ENCODE peak calls at places on chromosome 22, in ten cellular contexts. C, H, V, Q, K, J, O, G, I and P are unnamed samples.

GRCh38 chr22:21657020-21657360 is 8.8 kb upstream of the PPIL2 start:
- DNase-seq in K (no peak), V (no peak), J (no peak), O (no peak), I (no peak), G (no peak), H (no peak), Q (no peak), C (no peak), P (no peak)

GRCh38 chr22:33886696-33887095 is 33.6 kb downstream of the LARGE1 start:
- DNase-seq in J (no peak), G (no peak), H (no peak), Q (no peak), C (no peak), I (no peak), O (no peak), K (no peak), V (no peak), P (no peak)

GRCh38 chr22:43018615-43019014 is 3.7 kb upstream of the PACSIN2 start:
- DNase-seq in Q (no peak), V (no peak), J (no peak), C (no peak), O (no peak), K (no peak), I (no peak), G (no peak), H (no peak), P (no peak)

GRCh38 chr22:45263790-45264269 is 20.9 kb upstream of the UPK3A start:
- DNase-seq in G (no peak), K (peak), I (peak), J (peak), V (no peak), H (no peak), C (peak), O (no peak), Q (peak), P (peak)

GRCh38 chr22:32761251-32761903 is 40.1 kb upstream of the TIMP3 start:
- DNase-seq in I (no peak), O (no peak), C (no peak), G (no peak), K (no peak), Q (no peak), V (no peak), J (no peak), H (no peak), P (no peak)

GRCh38 chr22:44191036-44191454 is 10.3 kb downstream of the PARVG start:
- DNase-seq in H (no peak), O (no peak), V (peak), Q (no peak), I (no peak), C (no peak), K (no peak), J (no peak), G (peak), P (no peak)

GRCh38 chr22:48259991-48260670 is 1497.7 kb downstream of the TBC1D22A start:
- DNase-seq in C (no peak), G (no peak), J (no peak), V (no peak), K (peak), I (no peak), H (no peak), O (no peak), Q (no peak), P (no peak)

GRCh38 chr22:42990131-42990838 is 24.7 kb downstream of the PACSIN2 start:
- DNase-seq in J (no peak), H (no peak), I (no peak), Q (no peak), O (no peak), V (no peak), G (no peak), K (peak), C (no peak), P (peak)

GRCh38 chr22:36252754-36253522 is at the start of gene APOL1:
- DNase-seq in Q (no peak), V (peak), O (peak), G (peak), J (no peak), H (no peak), C (no peak), I (no peak), K (peak), P (no peak)

GRCh38 chr22:30490399-30490798 is 15.1 kb downstream of the SEC14L4 start:
- DNase-seq in O (no peak), H (no peak), C (peak), J (no peak), G (no peak), I (no peak), K (no peak), Q (no peak), V (no peak), P (no peak)

GRCh38 chr22:40202225-40202944 is 24.7 kb downstream of the TNRC6B start:
- DNase-seq in O (no peak), C (no peak), V (no peak), Q (no peak), I (no peak), G (no peak), J (no peak), K (no peak), H (no peak), P (no peak)

GRCh38 chr22:37051629-37052385 is at the start of gene KCTD17:
- DNase-seq in K (peak), G (peak), C (peak), O (peak), Q (peak), H (peak), V (peak), I (peak), J (peak), P (peak)

GRCh38 chr22:35616043-35616442 is 1.1 kb downstream of the MB start:
- DNase-seq in I (no peak), C (no peak), O (no peak), K (no peak), Q (no peak), V (no peak), G (no peak), J (no peak), H (no peak), P (no peak)

GRCh38 chr22:31278643-31279326 is 13.5 kb downstream of the PIK3IP1 start:
- DNase-seq in O (peak), I (no peak), Q (no peak), K (no peak), H (no peak), G (no peak), V (no peak), C (no peak), J (no peak), P (no peak)

GRCh38 chr22:47618611-47619010 is 856.2 kb downstream of the TBC1D22A start:
- DNase-seq in K (no peak), C (no peak), J (no peak), I (no peak), O (no peak), V (no peak), Q (no peak), H (no peak), G (no peak), P (no peak)

GRCh38 chr22:20579273-20580120 is 72.1 kb downstream of the MED15 start:
- DNase-seq in H (no peak), O (no peak), V (no peak), G (no peak), I (no peak), J (no peak), C (no peak), K (no peak), Q (peak), P (no peak)

GRCh38 chr22:50270302-50271010 is at the start of gene MAPK11:
- DNase-seq in J (peak), O (peak), I (no peak), K (peak), H (peak), G (peak), V (peak), C (peak), Q (peak), P (peak)

GRCh38 chr22:20268289-20268349 is at the start of gene RTN4R:
- DNase-seq in V (no peak), O (no peak), Q (no peak), H (no peak), J (no peak), K (no peak), I (no peak), C (no peak), G (no peak), P (no peak)

GRCh38 chr22:22877523-22878210 is 9.9 kb upstream of the IGLL5 start:
- DNase-seq in H (peak), C (peak), O (peak), K (peak), Q (peak), G (peak), I (peak), V (peak), J (no peak), P (peak)

GRCh38 chr22:23125512-23126103 is 16.2 kb downstream of the RSPH14 start:
- DNase-seq in C (no peak), O (no peak), I (no peak), K (no peak), G (no peak), V (no peak), H (no peak), J (no peak), Q (no peak), P (no peak)

GRCh38 chr22:50537765-50538164 is 7.9 kb upstream of the KLHDC7B start:
- DNase-seq in O (no peak), K (no peak), H (no peak), C (no peak), G (no peak), I (no peak), V (no peak), Q (no peak), J (no peak), P (no peak)

GRCh38 chr22:19884954-19885751 is 30.5 kb upstream of the GNB1L start:
- DNase-seq in O (no peak), G (peak), K (peak), Q (no peak), C (peak), H (no peak), V (no peak), I (no peak), J (no peak), P (no peak)

GRCh38 chr22:32574397-32574796 is 99.8 kb downstream of the FBXO7 start:
- DNase-seq in O (no peak), Q (peak), G (no peak), H (no peak), C (no peak), K (no peak), I (no peak), J (no peak), V (peak), P (peak)

GRCh38 chr22:45788530-45788929 is 116.9 kb downstream of the ATXN10 start:
- DNase-seq in H (no peak), K (no peak), J (no peak), G (no peak), V (no peak), C (no peak), I (no peak), Q (no peak), O (no peak), P (no peak)

GRCh38 chr22:48578138-48579034 is 1249.3 kb downstream of the BRD1 start:
- DNase-seq in V (no peak), K (no peak), J (peak), C (no peak), Q (no peak), G (no peak), O (no peak), I (no peak), H (no peak), P (no peak)

GRCh38 chr22:27124336-27125023 is 467.1 kb downstream of the MIAT start:
- DNase-seq in K (no peak), C (no peak), J (no peak), H (no peak), O (no peak), Q (no peak), V (no peak), G (no peak), I (no peak), P (peak)

GRCh38 chr22:16964366-16964765 is 43.7 kb downstream of the GAB4 start:
- DNase-seq in I (no peak), Q (no peak), G (no peak), O (no peak), V (no peak), K (no peak), C (no peak), H (no peak), J (no peak), P (no peak)

GRCh38 chr22:38314992-38315800 is 2.0 kb downstream of the CSNK1E start:
- DNase-seq in K (no peak), I (no peak), C (no peak), O (peak), H (no peak), V (peak), Q (no peak), G (no peak), J (peak), P (no peak)

GRCh38 chr22:39135092-39135896 is 17.2 kb downstream of the CBX7 start:
- DNase-seq in J (no peak), H (peak), O (peak), Q (no peak), G (peak), C (peak), K (peak), V (peak), I (peak), P (peak)

GRCh38 chr22:24926849-24927579 is 19.5 kb downstream of the LHFPL7 start:
- DNase-seq in C (no peak), Q (no peak), O (no peak), J (no peak), G (no peak), H (no peak), K (no peak), V (no peak), I (no peak), P (no peak)